ENCODE peak calls at places on chromosome 1, in four cellular contexts. M is HEK293T; F is activated naive CD8-positive, alpha-beta T cell treated with anti-CD3 and anti-CD28 coated beads, Interleukin-2, amount 10 ng/mL, durations not matched to agents 7 days and 5 days; B is lower lobe of right lung. Y is an unnamed sample.

GRCh38 chr1:7516341-7516740 is 254.8 kb upstream of the VAMP3 start:
- DNase-seq in F (no peak), B (peak), M (no peak), Y (peak)

GRCh38 chr1:223712184-223712855 is at the start of gene CAPN2:
- DNase-seq in M (peak), B (peak), F (peak), Y (peak)

GRCh38 chr1:33080373-33080772 is 580 bp upstream of the AZIN2 start:
- DNase-seq in B (no peak), F (no peak), M (no peak), Y (no peak)

GRCh38 chr1:23367451-23367790 is 2.2 kb downstream of the ZNF436 start:
- DNase-seq in B (no peak), F (no peak), M (no peak), Y (no peak)

GRCh38 chr1:115098979-115099692 is 9.8 kb upstream of the TSPAN2 start:
- DNase-seq in M (peak), B (peak), F (peak), Y (no peak)

GRCh38 chr1:50139339-50139738 is 30.6 kb downstream of the ELAVL4 start:
- DNase-seq in M (no peak), B (no peak), F (no peak), Y (no peak)

GRCh38 chr1:65437616-65438015 is 17.1 kb downstream of the LEPR start:
- DNase-seq in F (no peak), M (no peak), B (no peak), Y (no peak)

GRCh38 chr1:56216173-56216572 is 363.2 kb downstream of the PLPP3 start:
- DNase-seq in M (no peak), F (no peak), B (no peak), Y (no peak)

GRCh38 chr1:112445591-112445990 is 49.6 kb downstream of the CTTNBP2NL start:
- DNase-seq in B (no peak), F (no peak), M (no peak), Y (no peak)

GRCh38 chr1:198639581-198640235 is 868 bp downstream of the PTPRC start:
- DNase-seq in F (no peak), B (no peak), M (no peak), Y (no peak)